ENCODE peak calls at places on chromosomes 11 and 22, in seven cellular contexts. E, P, W, I, Z, D and Q are unnamed samples.
A peak's percentile ranks its signal among the peaks of the same experiment; 100 is the strongest.

GRCh38 chr11:27385245-27385644 is 22.2 kb upstream of the CCDC34 start:
- DNase-seq in E (no peak), P (no peak), W (no peak), I (no peak), Z (no peak), D (no peak), Q (no peak)

GRCh38 chr22:32079110-32080089 is 36.3 kb downstream of the SLC5A1 start:
- DNase-seq in E (no peak), P (no peak), W (peak; percentile 66), I (no peak), Z (no peak), D (no peak), Q (no peak)

GRCh38 chr11:121451982-121452608 is at the start of gene SORL1:
- DNase-seq in E (peak; percentile 25), P (peak; percentile 74), W (no peak), I (peak; percentile 86), Z (peak; percentile 83), D (peak; percentile 95), Q (peak; percentile 60)

GRCh38 chr11:47508595-47509555 is 44.1 kb downstream of the CELF1 start:
- DNase-seq in E (no peak), P (no peak), W (no peak), I (no peak), Z (no peak), D (no peak), Q (no peak)

GRCh38 chr11:61586792-61587430 is 6.0 kb upstream of the SYT7 start:
- DNase-seq in E (no peak), P (no peak), W (no peak), I (no peak), Z (no peak), D (peak; percentile 30), Q (no peak)

GRCh38 chr22:38937541-38937940 is 19.9 kb upstream of the APOBEC3A start:
- DNase-seq in E (no peak), P (no peak), W (no peak), I (no peak), Z (no peak), D (no peak), Q (no peak)

GRCh38 chr11:12752868-12753267 is 78.6 kb downstream of the TEAD1 start:
- DNase-seq in E (no peak), P (no peak), W (no peak), I (no peak), Z (no peak), D (no peak), Q (no peak)

GRCh38 chr11:116192509-116193206 is 580.1 kb downstream of the BUD13 start:
- DNase-seq in E (no peak), P (no peak), W (no peak), I (no peak), Z (no peak), D (peak; percentile 41), Q (no peak)

GRCh38 chr11:74134661-74135515 is 35.9 kb downstream of the C2CD3 start:
- DNase-seq in E (no peak), P (no peak), W (no peak), I (no peak), Z (no peak), D (no peak), Q (no peak)

GRCh38 chr22:44542561-44543222 is 44.7 kb upstream of the RTL6 start:
- DNase-seq in E (no peak), P (no peak), W (no peak), I (no peak), Z (no peak), D (no peak), Q (no peak)

GRCh38 chr11:122977455-122978302 is 4.0 kb downstream of the BSX start:
- DNase-seq in E (no peak), P (no peak), W (no peak), I (no peak), Z (no peak), D (peak; percentile 79), Q (no peak)

GRCh38 chr11:122367809-122368231 is 251.8 kb upstream of the BLID start:
- DNase-seq in E (peak; percentile 17), P (peak; percentile 47), W (no peak), I (no peak), Z (peak; percentile 56), D (peak; percentile 8), Q (no peak)

GRCh38 chr11:67510023-67510345 is 2.0 kb upstream of the CDK2AP2 start:
- DNase-seq in E (no peak), P (no peak), W (no peak), I (no peak), Z (no peak), D (no peak), Q (no peak)

GRCh38 chr11:95443386-95443785 is 212.4 kb upstream of the SESN3 start:
- DNase-seq in E (no peak), P (no peak), W (no peak), I (no peak), Z (no peak), D (no peak), Q (no peak)

GRCh38 chr22:39688186-39688768 is 117.7 kb downstream of the CACNA1I start:
- DNase-seq in E (no peak), P (no peak), W (no peak), I (no peak), Z (peak; percentile 74), D (no peak), Q (no peak)

GRCh38 chr11:32088117-32088941 is 2.5 kb upstream of the RCN1 start:
- DNase-seq in E (peak; percentile 24), P (peak; percentile 73), W (no peak), I (no peak), Z (peak; percentile 75), D (no peak), Q (no peak)

GRCh38 chr22:32204856-32205722 is at the start of gene RFPL2:
- DNase-seq in E (no peak), P (no peak), W (peak; percentile 72), I (peak; percentile 69), Z (peak; percentile 36), D (peak; percentile 94), Q (peak; percentile 54)

GRCh38 chr11:118857385-118857784 is 26.3 kb upstream of the CXCR5 start:
- DNase-seq in E (no peak), P (no peak), W (no peak), I (no peak), Z (no peak), D (no peak), Q (no peak)

GRCh38 chr22:47610281-47610680 is 847.8 kb downstream of the TBC1D22A start:
- DNase-seq in E (no peak), P (no peak), W (no peak), I (peak; percentile 24), Z (no peak), D (no peak), Q (no peak)

GRCh38 chr11:88231894-88232482 is 56.7 kb upstream of the RAB38 start:
- DNase-seq in E (no peak), P (no peak), W (no peak), I (no peak), Z (no peak), D (peak; percentile 48), Q (no peak)

GRCh38 chr11:19995131-19995530 is 165.1 kb downstream of the DBX1 start:
- DNase-seq in E (no peak), P (no peak), W (no peak), I (no peak), Z (peak; percentile 69), D (no peak), Q (no peak)

GRCh38 chr11:109522116-109522755 is 100.2 kb downstream of the C11orf87 start:
- DNase-seq in E (no peak), P (no peak), W (no peak), I (no peak), Z (no peak), D (no peak), Q (no peak)

GRCh38 chr11:73201888-73202810 is 15.9 kb upstream of the P2RY2 start:
- DNase-seq in E (no peak), P (no peak), W (no peak), I (no peak), Z (peak; percentile 15), D (no peak), Q (no peak)

GRCh38 chr11:65382036-65382803 is at the start of gene SLC25A45:
- DNase-seq in E (peak; percentile 86), P (peak; percentile 95), W (peak; percentile 98), I (peak; percentile 93), Z (peak; percentile 90), D (peak; percentile 64), Q (peak; percentile 83)

GRCh38 chr11:68903288-68903630 is 373 bp downstream of the MRPL21 start:
- DNase-seq in E (no peak), P (no peak), W (no peak), I (no peak), Z (no peak), D (peak; percentile 15), Q (no peak)

GRCh38 chr11:35418847-35419712 is at the start of gene SLC1A2:
- DNase-seq in E (no peak), P (no peak), W (no peak), I (peak; percentile 43), Z (no peak), D (peak; percentile 82), Q (no peak)

GRCh38 chr11:35424157-35424945 is 5.0 kb upstream of the SLC1A2 start:
- DNase-seq in E (no peak), P (no peak), W (no peak), I (no peak), Z (no peak), D (no peak), Q (no peak)

GRCh38 chr11:35418282-35418846 is 994 bp downstream of the SLC1A2 start:
- DNase-seq in E (no peak), P (no peak), W (no peak), I (peak; percentile 50), Z (no peak), D (peak; percentile 42), Q (no peak)

GRCh38 chr11:35419713-35420333 is 465 bp upstream of the SLC1A2 start:
- DNase-seq in E (no peak), P (no peak), W (no peak), I (peak; percentile 43), Z (no peak), D (peak; percentile 29), Q (no peak)

GRCh38 chr11:35420371-35420770 is 1.0 kb upstream of the SLC1A2 start:
- DNase-seq in E (no peak), P (no peak), W (no peak), I (peak; percentile 55), Z (peak; percentile 59), D (peak; percentile 35), Q (no peak)
- H3K27me3 ChIP-seq in E (no peaks in the 10 kb centered on the region), P (no peaks in the 10 kb centered on the region), W (peaks cover 28% of the 10 kb centered on the region), I (peaks cover 49% of the 10 kb centered on the region), Z (no peaks in the 10 kb centered on the region), D (peaks cover 98% of the 10 kb centered on the region), Q (peaks cover 32% of the 10 kb centered on the region)

GRCh38 chr22:49603016-49603415 is 224.7 kb downstream of the BRD1 start:
- DNase-seq in E (no peak), P (no peak), W (no peak), I (no peak), Z (no peak), D (no peak), Q (no peak)
- H3K4me3 ChIP-seq in E (no peak overlapping the region), P (no peak overlapping the region), W (no peak overlapping the region), I (no peak overlapping the region), Z (no peak overlapping the region), D (no peak overlapping the region), Q (no peak overlapping the region)

GRCh38 chr11:69986421-69987229 is 91.5 kb upstream of the ANO1 start:
- DNase-seq in E (no peak), P (no peak), W (no peak), I (no peak), Z (no peak), D (no peak), Q (no peak)
- H3K27me3 ChIP-seq in E (no peaks in the 10 kb centered on the region), P (no peaks in the 10 kb centered on the region), W (peaks cover 24% of the 10 kb centered on the region), I (peaks cover 65% of the 10 kb centered on the region), Z (peaks cover 11% of the 10 kb centered on the region), D (peaks cover 98% of the 10 kb centered on the region), Q (peaks cover 4% of the 10 kb centered on the region)

DNA sequence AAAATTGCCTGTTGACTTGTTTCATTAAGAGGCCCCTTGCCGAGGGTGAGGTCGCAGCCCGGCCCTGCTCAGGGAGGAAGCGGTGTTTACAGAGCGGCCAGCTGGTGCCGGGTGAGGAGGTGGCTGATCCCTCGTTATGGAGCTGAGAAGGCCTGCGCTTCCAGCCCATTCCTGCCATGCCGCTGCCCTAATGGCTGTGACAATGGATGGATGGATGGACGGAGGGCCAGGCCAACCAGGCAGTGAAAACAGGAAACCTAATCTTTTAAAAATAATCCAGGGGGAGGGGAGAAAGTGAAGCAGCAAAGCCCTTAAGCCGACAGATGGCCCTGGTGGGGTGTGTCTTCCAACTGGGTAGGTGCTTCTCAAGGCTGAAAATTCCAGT is 38.5 kb downstream of the BCR start:
- DNase-seq in E (no peak), P (peak; percentile 49), W (no peak), I (peak; percentile 87), Z (peak; percentile 85), D (peak; percentile 81), Q (no peak)
- H3K4me3 ChIP-seq in E (no peak overlapping the region), P (no peak overlapping the region), W (no peak overlapping the region), I (no peak overlapping the region), Z (no peak overlapping the region), D (no peak overlapping the region), Q (peak overlapping the region; percentile 19)